ENCODE peak calls at places on chromosomes 1 and 21, in nine cellular contexts. K is mesendoderm, M is colonic mucosa, F is PC-9, N is left ventricle myocardium inferior, P is SJSA1, U is spleen, Z is IMR-90, G is lower lobe of right lung. Q is an unnamed sample.

GRCh38 chr1:151143057-151143435 is 3.4 kb downstream of the SEMA6C start:
- DNase-seq in K (peak; percentile 35), M (no peak), F (no peak), N (no peak), P (no peak), U (no peak), Z (no peak), G (no peak), Q (no peak)

GRCh38 chr1:182385885-182386853 is 5.4 kb downstream of the GLUL start:
- DNase-seq in K (no peak), M (no peak), F (no peak), N (no peak), P (no peak), U (no peak), Z (no peak), G (no peak), Q (no peak)

GRCh38 chr1:151085953-151086559 is 15.5 kb downstream of the GABPB2 start:
- DNase-seq in K (no peak), M (no peak), F (no peak), N (no peak), P (no peak), U (no peak), Z (no peak), G (no peak), Q (no peak)

GRCh38 chr1:147246044-147246690 is 3.7 kb downstream of the CHD1L start:
- DNase-seq in K (no peak), M (no peak), F (no peak), N (no peak), P (no peak), U (no peak), Z (peak; percentile 50), G (no peak), Q (no peak)

GRCh38 chr1:171161431-171161830 is 23.7 kb upstream of the FMO2 start:
- DNase-seq in K (no peak), M (no peak), F (no peak), N (no peak), P (no peak), U (no peak), Z (no peak), G (no peak), Q (no peak)

GRCh38 chr1:21620461-21620860 is 48.7 kb downstream of the RAP1GAP start:
- DNase-seq in K (no peak), M (no peak), F (no peak), N (no peak), P (no peak), U (no peak), Z (no peak), G (no peak), Q (no peak)

GRCh38 chr21:31045841-31046240 is 7.6 kb upstream of the KRTAP19-8 start:
- DNase-seq in K (no peak), M (no peak), F (no peak), N (no peak), P (no peak), U (no peak), Z (no peak), G (no peak), Q (no peak)

GRCh38 chr1:25909062-25909461 is 2.8 kb upstream of the STMN1 start:
- DNase-seq in K (no peak), M (no peak), F (no peak), N (no peak), P (no peak), U (no peak), Z (no peak), G (no peak), Q (no peak)

GRCh38 chr1:11736746-11737639 is 1.1 kb downstream of the AGTRAP start:
- DNase-seq in K (peak; percentile 78), M (peak; percentile 62), F (peak; percentile 19), N (peak; percentile 65), P (peak; percentile 40), U (peak; percentile 88), Z (peak; percentile 79), G (peak; percentile 75), Q (no peak)

GRCh38 chr1:23600283-23600682 is 41.0 kb upstream of the ID3 start:
- DNase-seq in K (no peak), M (no peak), F (no peak), N (no peak), P (no peak), U (no peak), Z (no peak), G (no peak), Q (no peak)

GRCh38 chr1:41891403-41891896 is 27.3 kb downstream of the HIVEP3 start:
- DNase-seq in K (peak; percentile 38), M (peak; percentile 36), F (peak; percentile 47), N (no peak), P (peak; percentile 63), U (no peak), Z (peak; percentile 54), G (peak; percentile 60), Q (no peak)

GRCh38 chr21:46057710-46058241 is 40.1 kb upstream of the COL6A2 start:
- DNase-seq in K (no peak), M (no peak), F (no peak), N (no peak), P (no peak), U (no peak), Z (no peak), G (peak; percentile 28), Q (no peak)

GRCh38 chr21:46057111-46057709 is 40.7 kb upstream of the COL6A2 start:
- DNase-seq in K (no peak), M (no peak), F (no peak), N (no peak), P (no peak), U (no peak), Z (no peak), G (peak; percentile 35), Q (no peak)

GRCh38 chr21:46059195-46059594 is 38.7 kb upstream of the COL6A2 start:
- DNase-seq in K (no peak), M (no peak), F (no peak), N (no peak), P (no peak), U (no peak), Z (no peak), G (peak; percentile 21), Q (no peak)

GRCh38 chr21:46056450-46056903 is 41.4 kb upstream of the COL6A2 start:
- DNase-seq in K (no peak), M (peak; percentile 56), F (no peak), N (peak; percentile 87), P (peak; percentile 88), U (peak; percentile 77), Z (peak; percentile 94), G (peak; percentile 53), Q (peak; percentile 67)

GRCh38 chr21:46058339-46059145 is 39.4 kb upstream of the COL6A2 start:
- DNase-seq in K (no peak), M (no peak), F (no peak), N (no peak), P (no peak), U (no peak), Z (no peak), G (peak; percentile 20), Q (no peak)
- H3K27ac ChIP-seq in K (no peak overlapping the region), M (no peak overlapping the region), F (peak overlapping the region; percentile 16), N (no peak overlapping the region), P (no peak overlapping the region), U (peak overlapping the region; percentile 80), Z (peak overlapping the region; percentile 99), G (no peak overlapping the region), Q (peak overlapping the region; percentile 95)

GRCh38 chr1:235077163-235077540 is 51.5 kb downstream of the TOMM20 start:
- DNase-seq in K (no peak), M (no peak), F (no peak), N (no peak), P (no peak), U (peak; percentile 30), Z (no peak), G (peak; percentile 13), Q (no peak)

GRCh38 chr1:235078480-235078803 is 50.2 kb downstream of the TOMM20 start:
- DNase-seq in K (no peak), M (no peak), F (no peak), N (no peak), P (no peak), U (no peak), Z (no peak), G (no peak), Q (no peak)

GRCh38 chr1:235077571-235078479 is 50.8 kb downstream of the TOMM20 start:
- DNase-seq in K (no peak), M (no peak), F (no peak), N (no peak), P (no peak), U (peak; percentile 78), Z (peak; percentile 50), G (peak; percentile 63), Q (no peak)

GRCh38 chr1:235078927-235079381 is 49.7 kb downstream of the TOMM20 start:
- DNase-seq in K (no peak), M (no peak), F (no peak), N (no peak), P (no peak), U (no peak), Z (peak; percentile 52), G (peak; percentile 14), Q (no peak)

GRCh38 chr1:235079443-235079967 is 49.1 kb downstream of the TOMM20 start:
- DNase-seq in K (peak; percentile 37), M (peak; percentile 91), F (peak; percentile 98), N (no peak), P (no peak), U (peak; percentile 66), Z (peak; percentile 62), G (peak; percentile 81), Q (peak; percentile 82)
- H3K4me1 ChIP-seq in K (no peaks in the 10 kb centered on the region), M (peaks cover 24% of the 10 kb centered on the region), F (peaks cover 93% of the 10 kb centered on the region), N (peaks cover 85% of the 10 kb centered on the region), P (peaks cover 42% of the 10 kb centered on the region), U (peaks cover 31% of the 10 kb centered on the region), Z (peaks cover 35% of the 10 kb centered on the region), G (peaks cover 78% of the 10 kb centered on the region), Q (peaks cover 23% of the 10 kb centered on the region)

DNA sequence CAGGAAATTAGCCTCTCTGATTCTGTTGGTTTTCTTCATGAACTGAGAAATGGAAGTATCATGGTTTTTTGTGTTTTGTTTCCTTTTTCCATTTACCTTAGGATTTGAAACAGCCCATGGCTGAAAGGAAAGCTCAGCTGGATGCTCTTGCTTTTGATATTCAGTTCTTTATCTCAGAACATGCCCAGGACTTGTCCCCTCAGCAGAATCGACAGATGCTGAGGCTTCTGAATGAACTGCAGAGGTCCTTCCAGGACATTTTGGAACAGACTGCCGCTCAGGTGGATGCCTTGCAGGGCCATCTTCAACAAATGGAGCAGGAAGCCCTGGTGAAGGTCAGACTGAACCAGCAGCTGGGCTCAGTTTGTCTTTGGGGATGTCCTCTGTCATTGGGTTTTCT is 142.4 kb downstream of the MACF1 start:
- DNase-seq in K (no peak), M (no peak), F (no peak), N (no peak), P (no peak), U (no peak), Z (no peak), G (no peak), Q (no peak)
- H3K4me3 ChIP-seq in K (no peak overlapping the region), M (no peak overlapping the region), F (no peak overlapping the region), N (no peak overlapping the region), P (no peak overlapping the region), U (no peak overlapping the region), Z (no peak overlapping the region), G (no peak overlapping the region), Q (no peak overlapping the region)

DNA sequence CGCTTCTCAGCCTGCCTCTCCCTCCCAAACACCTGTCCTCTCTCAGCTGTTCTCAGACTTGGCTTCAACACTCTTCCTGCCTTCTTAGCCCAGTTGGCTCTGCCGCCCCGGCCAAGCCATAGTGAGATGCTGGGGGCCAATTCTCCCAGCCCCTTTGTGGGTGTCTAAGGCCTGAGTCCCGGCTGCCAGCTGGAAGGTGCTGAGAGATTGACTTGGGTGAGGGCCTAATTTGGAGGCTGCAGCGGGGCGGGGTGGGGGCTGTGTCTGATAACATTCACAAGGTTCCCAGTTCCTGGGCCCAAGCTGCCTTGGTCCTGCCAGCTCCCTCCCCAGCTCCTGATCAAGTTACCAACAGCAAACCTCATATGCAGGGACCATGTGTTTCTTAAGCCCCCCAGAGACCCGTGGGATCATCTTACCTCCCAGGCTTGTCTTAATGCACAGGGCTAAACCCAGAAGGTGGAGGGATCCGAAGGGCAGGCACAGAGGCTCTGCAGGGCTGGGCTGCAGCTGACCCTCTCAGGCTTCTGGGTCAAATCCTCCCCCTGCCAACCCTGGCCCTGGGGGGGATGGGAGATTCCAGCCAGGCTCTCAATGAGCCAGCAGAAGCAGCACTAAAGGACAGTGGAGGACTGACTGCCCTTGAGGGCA is 9.8 kb downstream of the INKA2 start:
- DNase-seq in K (no peak), M (peak; percentile 12), F (no peak), N (peak; percentile 70), P (no peak), U (no peak), Z (no peak), G (no peak), Q (no peak)
- H3K27ac ChIP-seq in K (no peak overlapping the region), M (no peak overlapping the region), F (no peak overlapping the region), N (peak overlapping the region; percentile 98), P (no peak overlapping the region), U (peak overlapping the region; percentile 18), Z (no peak overlapping the region), G (no peak overlapping the region), Q (no peak overlapping the region)